ENCODE peak calls at places on chromosome 9, in eight cellular contexts. I is spleen, C is breast epithelium, U is K562, B is GM12878, X is GM23338, O is sigmoid colon, H is stomach. F is an unnamed sample.

GRCh38 chr9:136995772-136996308 is 528 bp downstream of the CLIC3 start:
- DNase-seq in C (no peak), O (no peak), U (no peak), I (no peak), H (peak), B (no peak), X (no peak), F (no peak)

GRCh38 chr9:81984911-81985310 is 3.7 kb upstream of the SPATA31D1 start:
- DNase-seq in B (no peak), C (no peak), X (peak), U (no peak), O (no peak), I (no peak), H (no peak), F (no peak)

GRCh38 chr9:90680534-90680933 is 37.9 kb upstream of the DIRAS2 start:
- DNase-seq in H (no peak), U (no peak), B (no peak), O (no peak), I (no peak), C (no peak), X (no peak), F (no peak)

GRCh38 chr9:17116400-17116837 is 18.4 kb upstream of the CNTLN start:
- DNase-seq in B (no peak), H (no peak), C (no peak), U (no peak), I (no peak), O (no peak), X (peak), F (no peak)

GRCh38 chr9:76255781-76256455 is 138.3 kb downstream of the RFK start:
- DNase-seq in I (no peak), U (no peak), H (peak), X (no peak), O (peak), B (no peak), C (peak), F (peak)

GRCh38 chr9:89814340-89815040 is 209.7 kb downstream of the GADD45G start:
- DNase-seq in B (no peak), U (no peak), X (no peak), H (no peak), C (no peak), I (peak), O (no peak), F (no peak)

GRCh38 chr9:86968258-86968920 is 21.1 kb upstream of the GAS1 start:
- DNase-seq in U (no peak), H (no peak), I (no peak), C (peak), X (no peak), B (no peak), O (no peak), F (no peak)

GRCh38 chr9:23769307-23769935 is 56.6 kb downstream of the ELAVL2 start:
- DNase-seq in U (no peak), O (no peak), H (no peak), I (no peak), X (peak), B (no peak), C (peak), F (peak)

GRCh38 chr9:137988701-137989100 is 111.1 kb downstream of the CACNA1B start:
- DNase-seq in X (no peak), O (no peak), C (no peak), H (peak), U (no peak), B (no peak), I (peak), F (no peak)

GRCh38 chr9:93665566-93666278 is 89.3 kb downstream of the PHF2 start:
- DNase-seq in H (no peak), C (no peak), B (no peak), O (peak), U (no peak), X (no peak), I (peak), F (peak)

GRCh38 chr9:34633851-34634550 is 3.6 kb downstream of the SIGMAR1 start:
- DNase-seq in O (peak), X (peak), H (peak), U (peak), B (no peak), I (peak), C (peak), F (peak)

GRCh38 chr9:16368425-16369087 is 501.9 kb downstream of the BNC2 start:
- DNase-seq in X (no peak), U (no peak), C (no peak), H (no peak), B (no peak), I (no peak), O (no peak), F (no peak)

GRCh38 chr9:136740971-136741884 is 1.5 kb downstream of the LCN10 start:
- DNase-seq in U (no peak), X (no peak), I (no peak), B (no peak), C (no peak), O (no peak), H (peak), F (no peak)

GRCh38 chr9:93652604-93653592 is 76.5 kb downstream of the PHF2 start:
- DNase-seq in X (no peak), U (no peak), C (no peak), B (no peak), I (peak), O (peak), H (no peak), F (no peak)

GRCh38 chr9:88733651-88734470 is 198.9 kb downstream of the NXNL2 start:
- DNase-seq in H (no peak), I (no peak), X (no peak), B (no peak), O (no peak), U (no peak), C (no peak), F (no peak)

GRCh38 chr9:109253241-109253636 is 67.6 kb downstream of the EPB41L4B start:
- DNase-seq in U (no peak), B (no peak), H (no peak), I (no peak), C (no peak), X (no peak), O (no peak), F (no peak)

DNA sequence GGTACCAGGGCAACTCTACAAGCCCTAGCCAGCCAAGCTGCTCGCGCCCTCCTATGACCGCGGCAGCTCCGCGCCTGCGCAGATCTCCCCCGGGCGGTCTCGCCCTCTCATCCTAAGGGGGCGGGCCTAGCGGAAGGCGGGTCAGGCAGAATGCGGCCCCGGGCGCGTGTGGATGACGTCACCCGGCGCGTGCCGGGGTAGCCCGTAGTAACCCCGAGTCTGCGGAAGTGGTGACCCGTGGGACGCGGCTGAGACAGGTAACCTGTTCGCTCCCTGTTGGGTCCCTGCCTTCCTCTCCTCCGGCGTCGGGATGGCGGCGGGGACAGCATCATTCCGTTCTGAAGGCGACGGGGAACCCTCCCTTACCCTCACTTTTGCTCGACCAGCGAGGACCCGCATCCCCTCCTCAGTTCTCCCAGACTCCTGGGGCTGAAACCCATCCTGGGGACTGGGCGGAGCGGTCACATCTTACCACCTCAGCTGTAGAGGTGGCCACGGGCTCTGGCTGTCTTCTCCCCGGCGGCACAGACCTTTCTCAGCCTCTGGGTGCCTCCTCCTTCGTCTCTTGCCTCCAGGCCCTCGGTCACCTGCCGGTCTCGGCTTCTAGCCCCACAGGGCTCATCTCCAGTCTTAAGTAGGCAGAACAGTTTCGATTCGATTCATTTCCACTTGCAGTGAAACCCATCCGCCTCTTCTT is at the start of gene AOPEP:
- DNase-seq in H (peak), I (peak), O (peak), X (peak), B (peak), U (peak), C (peak), F (peak)
- TF ChIP-seq POLR2AphosphoS5 in H (peak), I (peak), O (peak), X (peak), B (peak), U (peak), C (peak), F (peak)

DNA sequence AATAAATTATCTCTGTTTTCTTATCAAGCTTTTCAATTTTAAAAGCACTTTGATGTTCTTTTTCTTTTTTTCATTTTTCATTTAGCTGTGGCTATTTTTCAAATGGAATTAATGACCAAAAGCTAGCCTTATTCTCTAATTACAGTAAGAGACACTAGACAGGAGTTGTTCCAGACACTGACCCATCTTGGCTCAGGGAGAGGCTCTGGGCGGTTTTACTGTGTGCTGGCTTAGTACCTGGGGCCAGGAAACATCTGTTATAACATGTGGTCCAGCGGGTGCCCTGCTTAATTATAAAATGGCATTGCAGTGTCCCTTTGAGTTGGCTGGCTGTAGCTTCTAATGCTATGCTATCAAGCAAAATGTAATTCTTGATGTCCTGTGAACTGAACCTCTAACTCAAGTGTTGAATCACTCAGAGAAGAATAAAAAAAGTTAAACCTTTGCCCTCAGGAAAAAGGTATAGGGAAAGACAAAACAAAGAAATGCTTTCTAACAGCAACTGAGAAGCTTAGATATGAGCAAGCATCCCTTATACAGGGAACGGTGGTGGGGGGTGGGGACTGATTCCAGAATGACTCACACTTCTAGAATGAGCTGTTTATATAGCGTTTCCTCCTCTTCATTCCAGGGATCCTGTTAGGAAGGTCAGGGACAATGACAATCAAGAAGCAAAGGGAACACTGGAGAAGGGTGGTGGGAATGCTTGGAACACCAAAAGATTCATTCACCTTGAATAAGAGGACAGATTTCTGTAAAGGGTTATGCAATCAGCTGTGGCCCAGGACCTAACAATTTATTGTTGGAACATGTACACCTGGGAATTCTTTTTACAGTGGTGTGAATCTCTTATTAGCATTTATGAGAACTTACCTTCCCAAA is 58.7 kb upstream of the NFIB start:
- DNase-seq in B (no peak), I (no peak), C (peak), X (peak), O (peak), H (no peak), U (peak), F (no peak)
- TF ChIP-seq POLR2AphosphoS5 in B (no peak), I (no peak), C (no peak), X (no peak), O (peak), H (peak), U (no peak), F (peak)

DNA sequence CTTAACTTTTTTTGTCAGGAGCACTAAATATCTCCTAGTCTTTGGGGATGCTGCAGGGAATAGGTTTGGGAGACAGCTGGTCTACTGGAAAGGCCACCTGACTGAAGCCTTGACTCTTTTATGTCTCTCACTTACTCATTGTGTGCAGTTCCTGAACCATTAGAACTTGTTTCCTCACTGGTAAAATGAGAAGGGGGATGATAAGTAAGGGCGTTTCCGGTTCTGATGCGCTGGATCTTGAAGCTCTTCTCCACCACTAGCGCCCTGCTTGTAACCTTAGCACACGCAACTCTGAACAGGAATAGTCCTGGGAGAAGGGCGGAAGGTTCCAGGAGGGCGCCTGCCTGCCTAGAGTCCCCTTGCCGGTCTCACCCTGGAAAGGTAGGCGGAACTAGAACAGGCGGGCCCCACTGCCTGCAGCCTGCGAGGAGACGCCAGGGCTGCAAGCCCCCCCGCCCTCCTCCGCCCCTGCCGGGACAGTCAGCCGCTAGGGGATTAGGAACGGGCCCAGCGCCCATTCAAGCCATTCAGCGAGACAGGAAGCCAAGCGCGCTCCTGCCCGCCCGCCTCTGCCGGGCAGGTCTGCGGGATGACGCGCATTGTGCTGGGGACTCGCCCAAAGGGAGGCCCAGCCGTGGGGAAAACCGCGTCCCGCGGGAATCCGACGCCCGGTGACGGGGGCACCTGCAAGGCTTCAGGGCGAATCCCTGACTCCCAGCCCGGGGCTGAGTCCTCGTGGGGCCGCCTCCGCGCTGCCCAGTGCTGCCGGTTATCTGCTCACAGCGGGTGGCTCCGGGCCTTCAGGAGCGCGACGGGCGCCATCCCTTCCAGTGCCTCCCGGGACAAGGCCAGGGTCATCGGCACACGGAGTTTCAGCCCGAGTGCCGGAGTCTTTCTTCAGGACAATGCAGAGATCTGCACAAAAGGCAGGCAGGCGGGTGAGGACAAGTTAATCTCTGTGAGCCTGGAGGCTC is 44.0 kb upstream of the XPA start:
- DNase-seq in C (peak), O (peak), X (peak), U (peak), H (peak), I (no peak), B (no peak), F (peak)
- TF ChIP-seq POLR2AphosphoS5 in C (no peak), O (no peak), X (peak), U (no peak), H (peak), I (no peak), B (no peak), F (no peak)

DNA sequence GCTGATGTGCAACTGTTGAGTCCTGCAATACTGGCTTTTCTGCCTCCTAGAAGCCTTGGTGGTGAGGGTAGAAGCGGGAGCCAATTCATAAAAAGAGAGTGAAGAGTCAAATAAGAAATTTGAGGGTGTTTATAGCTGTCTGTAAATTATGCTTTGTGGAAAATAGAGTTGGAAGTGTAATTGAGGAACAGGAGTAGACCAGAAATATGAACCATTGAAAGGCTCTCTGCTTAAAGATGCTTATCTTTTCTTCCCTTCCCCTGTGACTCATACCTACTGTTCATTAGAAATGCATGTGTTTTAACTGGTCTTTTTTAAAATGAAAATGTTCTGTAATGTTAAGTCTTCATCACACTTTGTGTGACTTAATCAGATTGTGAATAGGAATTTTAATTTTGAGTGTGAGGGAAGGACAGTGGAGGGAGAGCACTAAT is 80.2 kb downstream of the ZCCHC7 start:
- DNase-seq in X (no peak), I (no peak), H (no peak), C (no peak), U (peak), O (no peak), B (no peak), F (no peak)
- TF ChIP-seq POLR2AphosphoS5 in X (no peak), I (no peak), H (no peak), C (no peak), U (peak), O (no peak), B (no peak), F (no peak)

GRCh38 chr9:114969269-114969668 is 38.9 kb upstream of the TNFSF8 start:
- DNase-seq in B (no peak), H (no peak), U (no peak), C (no peak), X (peak), O (no peak), I (no peak), F (no peak)
- TF ChIP-seq POLR2AphosphoS5 in B (no peak), H (no peak), U (no peak), C (no peak), X (no peak), O (no peak), I (no peak), F (no peak)

GRCh38 chr9:84988621-84989020 is 319.1 kb downstream of the NTRK2 start:
- DNase-seq in U (no peak), B (no peak), H (no peak), C (peak), I (no peak), O (no peak), X (no peak), F (no peak)
- TF ChIP-seq POLR2AphosphoS5 in U (no peak), B (no peak), H (no peak), C (no peak), I (no peak), O (no peak), X (no peak), F (no peak)

DNA sequence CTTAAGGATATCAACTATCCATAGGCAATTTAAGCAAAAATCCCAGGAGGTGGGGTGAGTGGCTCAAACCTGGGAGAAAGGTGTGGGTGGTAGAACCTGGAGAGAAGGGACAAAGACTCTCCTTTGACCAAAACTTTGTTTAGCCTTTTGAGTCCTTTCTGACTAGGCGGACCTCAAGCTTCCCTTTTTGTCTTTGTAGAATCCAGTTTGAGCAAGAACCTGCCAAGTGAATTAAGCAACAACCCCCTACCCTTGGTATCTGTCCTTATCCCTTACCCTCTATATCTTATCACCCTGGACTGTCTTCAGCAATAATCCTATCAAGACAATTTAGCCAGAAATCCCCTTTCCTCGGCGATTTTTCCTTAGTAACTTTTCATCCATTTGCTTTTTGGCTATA is 53.5 kb upstream of the SLC28A3 start:
- DNase-seq in B (no peak), C (no peak), U (no peak), H (no peak), X (no peak), O (no peak), I (no peak), F (no peak)
- TF ChIP-seq POLR2AphosphoS5 in B (no peak), C (no peak), U (no peak), H (no peak), X (no peak), O (no peak), I (no peak), F (no peak)

GRCh38 chr9:133930046-133931015 is 61.8 kb downstream of the VAV2 start:
- DNase-seq in H (no peak), C (no peak), X (no peak), B (no peak), U (no peak), O (no peak), I (no peak), F (no peak)

GRCh38 chr9:133933426-133934026 is 58.6 kb downstream of the VAV2 start:
- DNase-seq in I (no peak), C (no peak), U (no peak), H (no peak), B (no peak), O (no peak), X (no peak), F (no peak)

GRCh38 chr9:133931059-133931458 is 61.1 kb downstream of the VAV2 start:
- DNase-seq in X (no peak), C (no peak), I (no peak), O (no peak), B (no peak), H (no peak), U (no peak), F (no peak)

GRCh38 chr9:133932633-133933032 is 59.5 kb downstream of the VAV2 start:
- DNase-seq in B (no peak), U (no peak), X (no peak), H (no peak), I (no peak), C (no peak), O (no peak), F (no peak)

GRCh38 chr9:133932176-133932575 is 59.9 kb downstream of the VAV2 start:
- DNase-seq in O (no peak), X (no peak), U (no peak), I (no peak), B (no peak), C (no peak), H (no peak), F (no peak)
- TF ChIP-seq POLR2AphosphoS5 in O (no peak), X (no peak), U (no peak), I (peak), B (no peak), C (no peak), H (no peak), F (no peak)